ENCODE peak calls at places on chromosomes 16 and 17, in nine cellular contexts. J is hepatic stellate cell; B is effector CD8-positive, alpha-beta T cell; Q is AML-193; V is foreskin fibroblast; D is AG04450; G is activated naive CD8-positive, alpha-beta T cell treated with anti-CD3 and anti-CD28 coated beads for 36 hours; P is stimulated activated CD8-positive, alpha-beta memory T cell treated with anti-CD3 and anti-CD28 coated beads, Interleukin-4, amount 100 ng/mL, for 24 hours; K is trophoblast cell. M is an unnamed sample.

GRCh38 chr16:53159781-53160436 is 105.1 kb downstream of the CHD9 start:
- DNase-seq in J (peak; percentile 27), B (no peak), Q (peak; percentile 43), V (peak; percentile 24), D (peak; percentile 18), G (no peak), P (no peak), K (peak; percentile 3), M (no peak)

GRCh38 chr17:67276075-67276474 is 31.1 kb upstream of the HELZ start:
- DNase-seq in J (no peak), B (no peak), Q (no peak), V (no peak), D (no peak), G (no peak), P (no peak), K (peak; percentile 36), M (no peak)

GRCh38 chr16:67245189-67245585 is 2.1 kb downstream of the FHOD1 start:
- DNase-seq in J (no peak), B (no peak), Q (no peak), V (no peak), D (no peak), G (no peak), P (no peak), K (no peak), M (no peak)

GRCh38 chr17:35089846-35090193 is 26.3 kb upstream of the RFFL start:
- DNase-seq in J (peak; percentile 47), B (no peak), Q (peak; percentile 75), V (peak; percentile 27), D (no peak), G (peak; percentile 36), P (peak; percentile 28), K (no peak), M (no peak)

GRCh38 chr16:9238346-9238745 is 146.9 kb downstream of the HAPSTR1 start:
- DNase-seq in J (no peak), B (no peak), Q (no peak), V (no peak), D (no peak), G (no peak), P (no peak), K (no peak), M (no peak)

GRCh38 chr17:82477934-82478333 is 19.4 kb downstream of the NARF start:
- DNase-seq in J (no peak), B (no peak), Q (no peak), V (no peak), D (no peak), G (no peak), P (no peak), K (no peak), M (no peak)

GRCh38 chr17:73952136-73952497 is 251.4 kb upstream of the RPL38 start:
- DNase-seq in J (no peak), B (no peak), Q (no peak), V (no peak), D (no peak), G (no peak), P (no peak), K (no peak), M (no peak)

GRCh38 chr17:47733414-47734288 is 615 bp downstream of the TBX21 start:
- DNase-seq in J (no peak), B (no peak), Q (no peak), V (no peak), D (no peak), G (no peak), P (no peak), K (no peak), M (no peak)

GRCh38 chr16:56932588-56933265 is 785 bp downstream of the HERPUD1 start:
- DNase-seq in J (peak; percentile 52), B (peak; percentile 22), Q (peak; percentile 78), V (peak; percentile 63), D (no peak), G (peak; percentile 46), P (no peak), K (peak; percentile 48), M (peak; percentile 65)

GRCh38 chr16:84530590-84530989 is 26.1 kb upstream of the MEAK7 start:
- DNase-seq in J (no peak), B (no peak), Q (no peak), V (no peak), D (no peak), G (no peak), P (no peak), K (no peak), M (no peak)

GRCh38 chr17:81482673-81483072 is 29.9 kb downstream of the ACTG1 start:
- DNase-seq in J (no peak), B (no peak), Q (no peak), V (no peak), D (no peak), G (no peak), P (no peak), K (no peak), M (no peak)

GRCh38 chr17:45775576-45776011 is 8.5 kb upstream of the CRHR1 start:
- DNase-seq in J (no peak), B (no peak), Q (no peak), V (no peak), D (no peak), G (no peak), P (no peak), K (peak; percentile 28), M (no peak)

GRCh38 chr17:2795412-2796163 is 650 bp upstream of the RAP1GAP2 start:
- DNase-seq in J (no peak), B (no peak), Q (no peak), V (no peak), D (no peak), G (no peak), P (no peak), K (no peak), M (no peak)

M was measured in NK-92 treated with Interleukin-12 subunit alpha and Interleukin-12 subunit beta, amount 100 ng/mL, for 24 hours.